ENCODE peak calls at places on chromosomes 1 and 21, in nine cellular contexts. Q is cardiac muscle cell, Z is NCI-H2081, N is kidney tubule cell, A is thoracic aorta, E is hepatocyte, O is HS-5, B is GM06990, W is iris pigment epithelial cell. I is an unnamed sample.

GRCh38 chr1:8671313-8671917 is 146.0 kb downstream of the RERE start:
- DNase-seq in E (peak; percentile 81), Q (peak; percentile 74), Z (peak; percentile 68), B (no peak), O (no peak), N (peak; percentile 70), A (no peak), W (peak; percentile 84), I (no peak)

GRCh38 chr1:231934797-231935196 is 308.2 kb downstream of the DISC1 start:
- DNase-seq in N (no peak), A (no peak), O (no peak), B (no peak), W (peak; percentile 80), Z (peak; percentile 84), E (peak; percentile 48), Q (peak; percentile 54), I (no peak)

GRCh38 chr1:41347276-41347675 is 14.0 kb upstream of the FOXO6 start:
- DNase-seq in Q (no peak), E (no peak), O (no peak), W (no peak), B (no peak), Z (no peak), N (peak; percentile 37), A (no peak), I (no peak)

GRCh38 chr1:64691631-64692030 is 53.2 kb upstream of the RAVER2 start:
- DNase-seq in A (no peak), Q (no peak), N (peak; percentile 19), Z (no peak), E (no peak), B (no peak), W (peak; percentile 82), O (no peak), I (no peak)

GRCh38 chr1:228464487-228464983 is 22.6 kb upstream of the RNF187 start:
- DNase-seq in O (no peak), B (peak; percentile 80), A (no peak), N (peak; percentile 57), W (peak; percentile 91), E (peak; percentile 84), Z (peak; percentile 97), Q (peak; percentile 87), I (peak; percentile 84)

GRCh38 chr1:66402194-66402593 is 131.8 kb upstream of the SGIP1 start:
- DNase-seq in Z (no peak), W (no peak), E (no peak), A (peak; percentile 28), N (no peak), B (peak; percentile 79), Q (no peak), O (no peak), I (peak; percentile 23)

GRCh38 chr1:54581621-54582035 is 33.6 kb downstream of the ACOT11 start:
- DNase-seq in O (peak; percentile 10), A (peak; percentile 90), W (peak; percentile 56), Z (peak; percentile 19), E (peak; percentile 61), Q (peak; percentile 72), N (peak; percentile 92), B (no peak), I (no peak)

GRCh38 chr1:21334214-21335087 is 44.2 kb upstream of the ECE1 start:
- DNase-seq in B (peak; percentile 76), A (peak; percentile 68), W (peak; percentile 92), Z (no peak), Q (peak; percentile 56), O (peak; percentile 60), N (peak; percentile 94), E (peak; percentile 68), I (no peak)

GRCh38 chr21:41783476-41784150 is 16.8 kb upstream of the RIPK4 start:
- DNase-seq in N (peak; percentile 76), O (no peak), Q (no peak), A (no peak), E (peak; percentile 85), B (no peak), W (peak; percentile 30), Z (peak; percentile 85), I (no peak)

GRCh38 chr1:19361231-19362147 is 49.4 kb downstream of the SLC66A1 start:
- DNase-seq in Q (no peak), O (no peak), N (no peak), B (no peak), E (no peak), A (no peak), Z (no peak), W (peak; percentile 45), I (no peak)

GRCh38 chr1:94693029-94693428 is 127.1 kb upstream of the SLC44A3 start:
- DNase-seq in Q (no peak), A (no peak), Z (no peak), E (no peak), O (no peak), N (no peak), B (no peak), W (no peak), I (no peak)

GRCh38 chr1:31297273-31298247 is 728 bp downstream of the ZCCHC17 start:
- DNase-seq in A (no peak), Z (no peak), O (no peak), N (peak; percentile 45), W (peak; percentile 36), B (no peak), E (peak; percentile 28), Q (peak; percentile 14), I (no peak)

GRCh38 chr21:42311160-42311559 is 4.0 kb downstream of the TFF3 start:
- DNase-seq in Z (peak; percentile 20), A (no peak), N (no peak), W (no peak), E (no peak), Q (no peak), B (no peak), O (no peak), I (no peak)

GRCh38 chr1:230682274-230682673 is 31.6 kb downstream of the AGT start:
- DNase-seq in E (no peak), N (peak; percentile 22), A (no peak), W (no peak), Q (peak; percentile 67), B (no peak), Z (no peak), O (no peak), I (no peak)

GRCh38 chr21:46639489-46640386 is 4.3 kb downstream of the PRMT2 start:
- DNase-seq in W (no peak), N (peak; percentile 19), Z (no peak), B (no peak), O (no peak), A (no peak), Q (no peak), E (no peak), I (no peak)

GRCh38 chr1:202023033-202023433 is 12.6 kb downstream of the ELF3 start:
- DNase-seq in O (no peak), B (no peak), Q (no peak), W (no peak), Z (peak; percentile 81), E (peak; percentile 93), N (peak; percentile 96), A (no peak), I (peak; percentile 82)